ENCODE peak calls at places on chromosomes 1 and 21, in ten cellular contexts. D, N, Z, W, B, X, J, I, P and A are unnamed samples.

GRCh38 chr1:221001167-221001566 is 121.9 kb downstream of the HLX start:
- DNase-seq in D (no peak), N (no peak), Z (no peak), W (no peak), B (no peak), X (no peak), J (no peak), I (no peak), P (no peak), A (no peak)

GRCh38 chr1:98035587-98035986 is 114.8 kb upstream of the DPYD start:
- DNase-seq in D (no peak), N (no peak), Z (no peak), W (no peak), B (no peak), X (no peak), J (no peak), I (no peak), P (no peak), A (no peak)

GRCh38 chr1:18110968-18111367 is 3.4 kb downstream of the IGSF21 start:
- DNase-seq in D (no peak), N (no peak), Z (peak), W (no peak), B (no peak), X (no peak), J (peak), I (no peak), P (no peak), A (no peak)

GRCh38 chr1:47393141-47393540 is 22.9 kb upstream of the FOXE3 start:
- DNase-seq in D (peak), N (no peak), Z (no peak), W (no peak), B (peak), X (no peak), J (no peak), I (peak), P (no peak), A (no peak)

GRCh38 chr1:177306019-177306415 is 135.3 kb downstream of the BRINP2 start:
- DNase-seq in D (no peak), N (no peak), Z (no peak), W (no peak), B (no peak), X (no peak), J (no peak), I (no peak), P (no peak), A (no peak)

GRCh38 chr1:222974496-222974895 is 159.7 kb downstream of the DISP1 start:
- DNase-seq in D (peak), N (no peak), Z (no peak), W (peak), B (peak), X (no peak), J (no peak), I (peak), P (no peak), A (peak)

GRCh38 chr1:151165281-151165737 is 393 bp downstream of the LYSMD1 start:
- DNase-seq in D (peak), N (peak), Z (peak), W (no peak), B (peak), X (no peak), J (peak), I (peak), P (peak), A (no peak)

GRCh38 chr1:79745928-79746327 is 739.4 kb upstream of the ADGRL4 start:
- DNase-seq in D (peak), N (no peak), Z (no peak), W (no peak), B (peak), X (no peak), J (no peak), I (peak), P (no peak), A (no peak)

GRCh38 chr1:187281085-187281484 is 452.3 kb downstream of the PLA2G4A start:
- DNase-seq in D (no peak), N (no peak), Z (no peak), W (no peak), B (peak), X (no peak), J (no peak), I (no peak), P (no peak), A (no peak)

GRCh38 chr1:59077739-59078503 is 219.0 kb upstream of the FGGY start:
- DNase-seq in D (no peak), N (no peak), Z (no peak), W (no peak), B (no peak), X (no peak), J (no peak), I (no peak), P (no peak), A (no peak)

GRCh38 chr1:52603680-52604501 is 1.7 kb downstream of the GPX7 start:
- DNase-seq in D (peak), N (peak), Z (no peak), W (no peak), B (peak), X (no peak), J (no peak), I (peak), P (no peak), A (peak)

GRCh38 chr1:84961316-84961715 is 35.6 kb downstream of the MCOLN2 start:
- DNase-seq in D (no peak), N (no peak), Z (no peak), W (no peak), B (no peak), X (no peak), J (no peak), I (no peak), P (no peak), A (no peak)

GRCh38 chr1:16172964-16173446 is 17.1 kb upstream of the EPHA2 start:
- DNase-seq in D (peak), N (no peak), Z (no peak), W (no peak), B (peak), X (no peak), J (no peak), I (peak), P (no peak), A (no peak)

GRCh38 chr1:196477262-196477661 is 131.0 kb downstream of the KCNT2 start:
- DNase-seq in D (no peak), N (no peak), Z (no peak), W (no peak), B (no peak), X (no peak), J (no peak), I (no peak), P (no peak), A (no peak)

GRCh38 chr1:12159826-12160225 is 7.0 kb upstream of the TNFRSF1B start:
- DNase-seq in D (no peak), N (no peak), Z (no peak), W (no peak), B (peak), X (no peak), J (no peak), I (peak), P (no peak), A (no peak)

GRCh38 chr1:17412093-17412870 is 27.2 kb downstream of the RCC2 start:
- DNase-seq in D (no peak), N (no peak), Z (no peak), W (no peak), B (peak), X (no peak), J (no peak), I (peak), P (no peak), A (no peak)

GRCh38 chr21:38979271-38980196 is 173.8 kb downstream of the ETS2 start:
- DNase-seq in D (peak), N (no peak), Z (no peak), W (no peak), B (peak), X (no peak), J (no peak), I (peak), P (no peak), A (no peak)

GRCh38 chr1:96580920-96581319 is 140.7 kb upstream of the PTBP2 start:
- DNase-seq in D (no peak), N (no peak), Z (no peak), W (no peak), B (no peak), X (no peak), J (no peak), I (no peak), P (no peak), A (no peak)

GRCh38 chr1:193031431-193031830 is 27.7 kb downstream of the UCHL5 start:
- DNase-seq in D (peak), N (no peak), Z (no peak), W (no peak), B (peak), X (no peak), J (no peak), I (peak), P (no peak), A (no peak)

GRCh38 chr1:5980314-5981008 is 11.8 kb downstream of the NPHP4 start:
- DNase-seq in D (peak), N (peak), Z (peak), W (no peak), B (peak), X (no peak), J (peak), I (no peak), P (no peak), A (no peak)

GRCh38 chr1:151621351-151621750 is 9.5 kb downstream of the SNX27 start:
- DNase-seq in D (no peak), N (no peak), Z (no peak), W (no peak), B (no peak), X (no peak), J (no peak), I (no peak), P (no peak), A (no peak)

GRCh38 chr1:21344750-21345443 is 54.6 kb upstream of the ECE1 start:
- DNase-seq in D (no peak), N (no peak), Z (no peak), W (no peak), B (no peak), X (no peak), J (no peak), I (no peak), P (peak), A (no peak)

GRCh38 chr1:244778356-244778755 is 57.1 kb upstream of the COX20 start:
- DNase-seq in D (peak), N (no peak), Z (no peak), W (peak), B (peak), X (no peak), J (no peak), I (peak), P (no peak), A (peak)

GRCh38 chr21:37061926-37062591 is 10.8 kb downstream of the PIGP start:
- DNase-seq in D (no peak), N (no peak), Z (no peak), W (no peak), B (no peak), X (no peak), J (no peak), I (no peak), P (no peak), A (no peak)

GRCh38 chr1:15698201-15698600 is 14.1 kb downstream of the PLEKHM2 start:
- DNase-seq in D (no peak), N (no peak), Z (no peak), W (no peak), B (no peak), X (no peak), J (no peak), I (no peak), P (no peak), A (no peak)

GRCh38 chr1:41474490-41475271 is 9.8 kb downstream of the EDN2 start:
- DNase-seq in D (no peak), N (no peak), Z (no peak), W (no peak), B (peak), X (no peak), J (no peak), I (no peak), P (peak), A (no peak)

GRCh38 chr1:182917386-182917785 is 35.6 kb downstream of the SHCBP1L start:
- DNase-seq in D (peak), N (no peak), Z (no peak), W (no peak), B (no peak), X (no peak), J (no peak), I (no peak), P (no peak), A (no peak)

GRCh38 chr1:36035154-36035553 is 48.7 kb upstream of the TEKT2 start:
- DNase-seq in D (no peak), N (no peak), Z (no peak), W (no peak), B (no peak), X (no peak), J (no peak), I (no peak), P (no peak), A (no peak)

GRCh38 chr1:43329995-43330751 is 7.4 kb upstream of the MPL start:
- DNase-seq in D (peak), N (peak), Z (peak), W (peak), B (peak), X (peak), J (no peak), I (peak), P (peak), A (no peak)

GRCh38 chr21:44760376-44760775 is 41.2 kb downstream of the UBE2G2 start:
- DNase-seq in D (no peak), N (no peak), Z (no peak), W (no peak), B (no peak), X (no peak), J (peak), I (no peak), P (no peak), A (no peak)

GRCh38 chr1:49331066-49331852 is 554.6 kb upstream of the BEND5 start:
- DNase-seq in D (no peak), N (no peak), Z (no peak), W (no peak), B (no peak), X (no peak), J (no peak), I (no peak), P (no peak), A (no peak)

GRCh38 chr1:113981962-113982931 is 3.0 kb downstream of the OLFML3 start:
- DNase-seq in D (peak), N (peak), Z (peak), W (peak), B (peak), X (peak), J (no peak), I (peak), P (peak), A (no peak)

GRCh38 chr1:113980120-113980519 is 846 bp downstream of the OLFML3 start:
- DNase-seq in D (peak), N (peak), Z (peak), W (no peak), B (no peak), X (no peak), J (no peak), I (no peak), P (peak), A (no peak)

GRCh38 chr1:113976609-113977278 is 2.5 kb upstream of the OLFML3 start:
- DNase-seq in D (peak), N (peak), Z (no peak), W (no peak), B (peak), X (no peak), J (peak), I (peak), P (peak), A (peak)

GRCh38 chr1:113975211-113975895 is 3.9 kb upstream of the OLFML3 start:
- DNase-seq in D (peak), N (no peak), Z (no peak), W (no peak), B (no peak), X (no peak), J (no peak), I (no peak), P (no peak), A (no peak)

DNA sequence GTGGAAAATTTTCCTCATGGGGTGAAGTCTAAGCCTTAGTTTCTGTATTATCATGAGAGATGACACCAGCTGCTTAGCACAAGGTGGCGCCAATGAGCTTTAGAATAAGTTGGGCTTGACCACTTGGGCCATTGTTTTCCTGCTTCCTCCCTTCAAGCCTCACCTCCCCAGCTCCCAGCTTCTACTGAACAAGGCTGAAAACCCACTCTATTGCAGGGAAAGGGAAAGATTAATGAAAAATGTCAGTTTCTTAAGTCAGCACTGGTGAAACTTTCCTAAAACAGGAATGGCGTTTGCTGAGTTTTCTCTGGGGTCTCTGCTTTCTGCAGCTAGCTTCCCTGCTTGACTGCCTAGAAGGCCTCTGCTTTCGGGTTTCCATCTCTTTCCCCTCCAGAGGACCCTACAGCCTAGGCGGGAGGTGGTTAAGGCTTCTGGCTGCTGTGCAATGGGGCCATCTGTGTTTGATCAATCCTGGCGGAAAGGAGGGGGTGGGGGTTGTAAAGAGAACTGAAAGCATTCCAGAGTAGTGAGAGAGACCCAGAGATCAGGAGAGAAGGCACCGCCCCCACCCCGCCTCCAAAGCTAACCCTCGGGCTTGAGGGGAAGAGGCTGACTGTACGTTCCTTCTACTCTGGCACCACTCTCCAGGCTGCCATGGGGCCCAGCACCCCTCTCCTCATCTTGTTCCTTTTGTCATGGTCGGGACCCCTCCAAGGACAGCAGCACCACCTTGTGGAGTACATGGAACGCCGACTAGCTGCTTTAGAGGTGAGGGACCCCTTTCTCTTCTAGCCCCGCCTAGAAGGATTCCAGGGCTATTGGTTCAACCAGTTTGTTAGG is at the start of gene OLFML3:
- DNase-seq in D (peak), N (peak), Z (peak), W (peak), B (peak), X (peak), J (peak), I (peak), P (peak), A (peak)
- H3K4me3 ChIP-seq in D (peak), N (peak), Z (peak), W (peak), B (no peak), X (peak), J (peak), I (no peak), P (peak), A (no peak)

GRCh38 chr1:93448292-93448982 is 519 bp downstream of the FNBP1L start:
- DNase-seq in D (no peak), N (peak), Z (peak), W (no peak), B (peak), X (no peak), J (peak), I (peak), P (peak), A (no peak)
- TF ChIP-seq CTCF in D (no peak), N (peak), Z (no peak), W (no peak), B (no peak), X (no peak), J (peak), I (no peak), P (no peak), A (peak)

GRCh38 chr1:173863224-173864151 is 4.3 kb downstream of the GAS5 start:
- DNase-seq in D (no peak), N (no peak), Z (no peak), W (no peak), B (no peak), X (no peak), J (no peak), I (no peak), P (no peak), A (no peak)

GRCh38 chr1:173866462-173866861 is 1.3 kb downstream of the GAS5 start:
- DNase-seq in D (no peak), N (no peak), Z (no peak), W (no peak), B (no peak), X (no peak), J (no peak), I (no peak), P (no peak), A (no peak)

GRCh38 chr1:173862769-173863223 is 5.0 kb downstream of the GAS5 start:
- DNase-seq in D (no peak), N (no peak), Z (no peak), W (no peak), B (no peak), X (no peak), J (no peak), I (no peak), P (no peak), A (no peak)

GRCh38 chr1:173865468-173866164 is 2.2 kb downstream of the GAS5 start:
- DNase-seq in D (no peak), N (no peak), Z (no peak), W (no peak), B (no peak), X (no peak), J (no peak), I (no peak), P (no peak), A (no peak)

DNA sequence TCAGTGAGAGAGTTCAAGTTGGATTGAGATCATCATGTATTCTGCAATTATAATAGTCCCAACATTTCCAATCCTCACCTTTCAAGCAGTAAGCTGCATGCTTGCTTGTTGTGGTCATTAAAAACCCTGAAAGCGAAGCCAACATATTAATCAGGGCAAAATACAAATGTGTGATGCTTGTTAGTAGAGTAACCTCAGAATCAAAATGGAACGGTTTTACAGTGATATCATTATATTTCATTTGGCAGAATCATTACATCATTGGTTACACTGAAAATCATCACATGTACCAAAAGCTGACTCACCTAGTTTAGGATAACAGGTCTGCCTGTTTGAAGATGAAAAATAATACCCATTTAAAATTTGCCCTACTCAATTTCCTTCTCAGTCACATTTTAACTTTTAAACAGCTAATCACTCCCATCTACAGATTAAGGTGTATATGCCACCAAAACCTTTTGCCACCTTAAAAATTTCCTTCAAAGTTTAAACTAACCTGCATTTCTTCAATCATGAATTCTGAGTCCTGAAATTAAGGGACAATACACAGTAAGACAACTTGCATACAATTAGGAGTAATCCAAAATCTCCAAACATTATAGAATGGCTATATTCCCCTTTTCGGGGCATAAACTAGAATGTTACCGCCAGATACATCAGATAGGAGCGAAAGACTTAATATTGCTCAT is 3.5 kb downstream of the GAS5 start:
- DNase-seq in D (peak), N (no peak), Z (no peak), W (no peak), B (no peak), X (no peak), J (no peak), I (no peak), P (no peak), A (no peak)
- H3K4me3 ChIP-seq in D (no peak), N (no peak), Z (no peak), W (peak), B (peak), X (no peak), J (no peak), I (no peak), P (no peak), A (peak)

DNA sequence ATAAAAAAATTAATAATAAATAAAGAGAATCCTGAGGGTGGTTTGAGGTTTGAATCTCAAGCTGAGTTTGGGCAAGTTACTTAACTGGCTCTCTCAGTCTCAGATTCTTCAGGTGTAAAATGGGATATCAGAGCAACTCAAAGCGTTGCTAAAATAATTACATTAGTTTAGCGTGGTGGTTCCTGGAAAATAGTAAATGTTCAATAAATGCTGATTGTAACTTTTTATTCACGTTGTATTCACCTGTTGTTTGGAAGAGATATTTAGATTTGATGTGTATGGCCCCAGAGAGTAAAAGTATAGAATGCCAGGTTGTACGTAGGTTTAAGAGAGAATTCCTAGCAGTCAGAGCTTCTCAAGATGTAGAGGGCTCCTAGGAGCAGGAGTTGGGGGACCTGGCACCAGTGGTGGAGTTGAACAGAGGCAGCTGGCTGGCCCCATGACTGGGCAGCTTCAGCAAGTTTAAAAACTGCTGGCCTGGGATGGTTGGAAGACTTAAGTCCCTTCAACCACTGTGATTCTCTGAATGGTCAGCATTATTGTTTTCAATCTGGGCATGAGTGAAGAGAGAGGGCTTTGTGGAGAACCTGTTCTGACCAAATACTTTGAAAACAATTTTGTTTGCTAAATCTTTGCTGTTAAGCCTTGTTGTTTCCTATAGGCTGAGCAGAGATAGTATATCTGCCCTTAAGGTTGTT is 22.4 kb downstream of the PRCC start:
- DNase-seq in D (no peak), N (no peak), Z (no peak), W (no peak), B (no peak), X (no peak), J (no peak), I (no peak), P (no peak), A (no peak)
- TF ChIP-seq CTCF in D (no peak), N (no peak), Z (no peak), W (no peak), B (no peak), X (no peak), J (no peak), I (no peak), P (no peak), A (no peak)